ENCODE peak calls at places on chromosomes 13 and 19, in four cellular contexts. P, Y, C and Z are unnamed samples. For H3K27me3, the result is how much of the 10 kb centered on the place peaks cover.

GRCh38 chr13:93758575-93758974 is 532.0 kb downstream of the GPC6 start:
- DNase-seq in P (no peak), Y (no peak), C (no peak), Z (peak)

GRCh38 chr19:50458396-50459066 is 17.8 kb upstream of the EMC10 start:
- DNase-seq in P (no peak), Y (no peak), C (no peak), Z (no peak)

GRCh38 chr19:50512999-50513745 is 541 bp downstream of the ASPDH start:
- DNase-seq in P (no peak), Y (no peak), C (no peak), Z (no peak)

GRCh38 chr13:110393761-110394160 is 86.7 kb downstream of the COL4A2 start:
- DNase-seq in P (no peak), Y (no peak), C (no peak), Z (no peak)

GRCh38 chr13:96052655-96053002 is 572 bp downstream of the UGGT2 start:
- DNase-seq in P (no peak), Y (no peak), C (no peak), Z (peak)

GRCh38 chr19:3816566-3817218 is 30.5 kb upstream of the MATK start:
- DNase-seq in P (no peak), Y (no peak), C (no peak), Z (no peak)

GRCh38 chr13:40205771-40206240 is 460.6 kb downstream of the FOXO1 start:
- DNase-seq in P (no peak), Y (no peak), C (no peak), Z (peak)

GRCh38 chr19:16067205-16067938 is 8.9 kb upstream of the TPM4 start:
- DNase-seq in P (no peak), Y (peak), C (peak), Z (peak)

GRCh38 chr13:35704331-35704730 is 227.8 kb upstream of the MAB21L1 start:
- DNase-seq in P (no peak), Y (no peak), C (no peak), Z (no peak)

GRCh38 chr13:90302113-90302512 is 1045.4 kb upstream of the MIR17HG start:
- DNase-seq in P (no peak), Y (no peak), C (no peak), Z (peak)

GRCh38 chr19:18972301-18972831 is 31.3 kb upstream of the HOMER3 start:
- DNase-seq in P (no peak), Y (no peak), C (no peak), Z (no peak)

GRCh38 chr13:22665531-22665930 is 515.2 kb upstream of the SGCG start:
- DNase-seq in P (no peak), Y (no peak), C (no peak), Z (peak)

GRCh38 chr19:28430214-28430613 is 782.7 kb downstream of the UQCRFS1 start:
- DNase-seq in P (no peak), Y (no peak), C (no peak), Z (no peak)

GRCh38 chr19:33227242-33227650 is 1.6 kb upstream of the SLC7A10 start:
- DNase-seq in P (no peak), Y (no peak), C (no peak), Z (no peak)
- H3K27me3 ChIP-seq in P (half or more), Y (half or more), C (half or more), Z (under half)

GRCh38 chr13:20174656-20175405 is 14.0 kb upstream of the GJA3 start:
- DNase-seq in P (no peak), Y (peak), C (peak), Z (peak)
- H3K27me3 ChIP-seq in P (under half), Y (under half), C (under half), Z (under half)

GRCh38 chr19:45972944-45973525 is 630 bp downstream of the NOVA2 start:
- DNase-seq in P (peak), Y (no peak), C (no peak), Z (no peak)

GRCh38 chr19:45969676-45970075 is 4.0 kb downstream of the NOVA2 start:
- DNase-seq in P (no peak), Y (no peak), C (no peak), Z (no peak)

GRCh38 chr19:45972081-45972943 is 1.4 kb downstream of the NOVA2 start:
- DNase-seq in P (no peak), Y (no peak), C (no peak), Z (peak)

GRCh38 chr19:45973564-45974338 is at the start of gene NOVA2:
- DNase-seq in P (peak), Y (no peak), C (peak), Z (no peak)

GRCh38 chr19:45971260-45971902 is 2.3 kb downstream of the NOVA2 start:
- DNase-seq in P (no peak), Y (no peak), C (no peak), Z (no peak)
- H3K27me3 ChIP-seq in P (under half), Y (half or more), C (half or more), Z (under half)

GRCh38 chr19:13350072-13350471 is 156.2 kb downstream of the CACNA1A start:
- DNase-seq in P (no peak), Y (no peak), C (no peak), Z (no peak)
- H3K27me3 ChIP-seq in P (under half), Y (under half), C (under half), Z (under half)